ENCODE peak calls at places on chromosomes 3 and 15, in six cellular contexts. R is heart right ventricle, D is AG04450, Z is coronary artery, V is upper lobe of left lung, L is HFFc6. Q is an unnamed sample.

GRCh38 chr15:26891448-26891881 is 24.6 kb downstream of the GABRA5 start:
- DNase-seq in Z (no peak), D (no peak), V (peak; percentile 31), R (peak; percentile 44), L (peak; percentile 4), Q (peak; percentile 57)

GRCh38 chr15:45393851-45394250 is 15.5 kb upstream of the GATM start:
- DNase-seq in V (no peak), D (no peak), L (peak; percentile 32), Z (no peak), R (no peak), Q (no peak)

GRCh38 chr3:73236867-73237266 is 175.4 kb downstream of the EBLN2 start:
- DNase-seq in V (no peak), R (no peak), D (no peak), Z (no peak), L (no peak), Q (no peak)

GRCh38 chr3:44924102-44925084 is 50.0 kb downstream of the TGM4 start:
- DNase-seq in D (no peak), Z (no peak), L (peak; percentile 61), V (no peak), R (no peak), Q (peak; percentile 6)

GRCh38 chr15:68078365-68078764 is 24.2 kb downstream of the PIAS1 start:
- DNase-seq in V (no peak), Z (no peak), D (no peak), R (no peak), L (no peak), Q (no peak)

GRCh38 chr15:97840501-97840900 is 120.0 kb upstream of the ARRDC4 start:
- DNase-seq in V (no peak), D (no peak), R (no peak), L (no peak), Z (no peak), Q (no peak)

GRCh38 chr3:127405791-127406190 is 117.9 kb upstream of the PRR20G start:
- DNase-seq in D (no peak), Z (no peak), L (no peak), R (no peak), V (peak; percentile 6), Q (no peak)

GRCh38 chr3:147934316-147935188 is 525.4 kb downstream of the ZIC1 start:
- DNase-seq in L (no peak), R (no peak), Z (no peak), D (no peak), V (no peak), Q (no peak)

GRCh38 chr3:33392703-33393125 is 47.5 kb downstream of the UBP1 start:
- DNase-seq in Z (no peak), R (no peak), V (no peak), D (peak; percentile 41), L (peak; percentile 95), Q (peak; percentile 70)

GRCh38 chr3:138444104-138444503 is 9.7 kb downstream of the ESYT3 start:
- DNase-seq in V (no peak), L (no peak), R (no peak), Z (no peak), D (no peak), Q (no peak)

GRCh38 chr3:152910966-152911365 is 76.0 kb downstream of the P2RY1 start:
- DNase-seq in R (no peak), V (no peak), D (no peak), Z (no peak), L (no peak), Q (no peak)

GRCh38 chr3:43729707-43730399 is 39.1 kb downstream of the ABHD5 start:
- DNase-seq in R (no peak), V (peak; percentile 73), L (no peak), Z (no peak), D (no peak), Q (no peak)

GRCh38 chr3:118269537-118270125 is 765.0 kb downstream of the IGSF11 start:
- DNase-seq in Z (no peak), V (no peak), L (no peak), R (no peak), D (no peak), Q (no peak)

GRCh38 chr3:107235923-107236315 is 141.3 kb upstream of the CCDC54 start:
- DNase-seq in Z (no peak), D (peak; percentile 74), V (no peak), R (no peak), L (peak; percentile 87), Q (peak; percentile 85)

GRCh38 chr15:84143753-84144314 is 91.7 kb upstream of the GOLGA6L4 start:
- DNase-seq in Z (no peak), L (no peak), R (no peak), V (no peak), D (no peak), Q (no peak)

GRCh38 chr15:55959744-55960143 is 33.7 kb downstream of the NEDD4 start:
- DNase-seq in L (no peak), R (no peak), D (no peak), Z (no peak), V (no peak), Q (no peak)

DNA sequence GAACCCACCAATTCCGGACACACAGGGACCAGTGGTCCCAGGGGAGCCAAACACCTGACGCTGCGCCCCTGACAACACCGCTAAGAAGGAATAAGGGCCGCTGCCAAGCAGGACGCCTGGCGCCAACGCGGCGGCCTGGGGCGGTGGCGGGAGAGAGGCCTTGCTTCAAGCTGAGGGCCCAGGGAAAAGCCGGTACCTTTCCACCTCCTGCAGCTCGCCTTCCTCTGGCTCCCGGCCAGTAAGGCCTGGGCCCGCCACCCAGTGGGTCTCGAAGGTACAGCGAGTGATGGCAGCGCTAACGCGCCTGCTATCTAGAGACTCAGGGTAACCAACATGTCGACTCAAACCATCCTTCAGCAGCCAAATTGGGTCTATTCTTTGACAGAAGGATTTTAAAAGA is 1074.1 kb downstream of the SI start:
- DNase-seq in D (no peak), Z (no peak), L (no peak), R (no peak), V (no peak), Q (no peak)
- TF ChIP-seq CTCF in D (no peak), Z (no peak), L (no peak), R (no peak), V (no peak), Q (no peak)

GRCh38 chr15:49466119-49466518 is 43.1 kb downstream of the FGF7 start:
- DNase-seq in R (no peak), L (no peak), V (no peak), Z (no peak), D (no peak), Q (no peak)

GRCh38 chr15:49467782-49468181 is 44.7 kb downstream of the FGF7 start:
- DNase-seq in D (no peak), Z (no peak), R (no peak), V (no peak), L (no peak), Q (no peak)

GRCh38 chr15:49471733-49472132 is 48.7 kb downstream of the FGF7 start:
- DNase-seq in D (no peak), V (no peak), Z (no peak), L (no peak), R (no peak), Q (no peak)

GRCh38 chr15:49472338-49472737 is 49.3 kb downstream of the FGF7 start:
- DNase-seq in L (no peak), R (no peak), Z (no peak), V (no peak), D (no peak), Q (no peak)

DNA sequence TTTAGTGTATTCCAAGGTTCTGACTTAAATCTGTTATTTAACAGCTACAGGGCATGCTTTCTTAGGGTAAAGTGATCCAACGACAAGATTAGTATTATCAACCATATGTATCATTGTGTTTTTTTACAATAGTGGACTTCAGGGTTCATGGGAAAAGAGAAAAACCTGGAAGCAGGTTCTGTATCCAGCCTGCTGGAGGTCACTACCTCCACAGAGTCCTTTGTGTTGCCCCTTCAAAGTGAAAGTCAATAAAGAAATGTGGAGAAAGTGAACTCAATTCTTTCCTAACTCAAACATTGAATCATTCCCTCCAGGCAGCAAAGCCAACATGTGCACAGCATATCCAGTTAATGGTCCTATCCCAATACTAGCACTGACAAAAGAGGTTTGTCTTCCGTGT is 45.4 kb downstream of the FGF7 start:
- DNase-seq in L (peak; percentile 35), D (no peak), Z (no peak), R (no peak), V (no peak), Q (no peak)
- TF ChIP-seq CTCF in L (no peak), D (no peak), Z (no peak), R (no peak), V (no peak), Q (no peak)

GRCh38 chr3:135191690-135192089 is 396.6 kb downstream of the EPHB1 start:
- DNase-seq in D (no peak), Z (no peak), V (no peak), L (no peak), R (no peak), Q (no peak)

GRCh38 chr3:135190658-135191057 is 395.6 kb downstream of the EPHB1 start:
- DNase-seq in L (no peak), Z (no peak), D (no peak), V (no peak), R (no peak), Q (no peak)

GRCh38 chr3:135197246-135197645 is 402.2 kb downstream of the EPHB1 start:
- DNase-seq in V (no peak), D (no peak), R (no peak), L (no peak), Z (no peak), Q (no peak)

GRCh38 chr3:135197856-135198255 is 402.8 kb downstream of the EPHB1 start:
- DNase-seq in D (no peak), R (no peak), V (no peak), Z (no peak), L (no peak), Q (no peak)

GRCh38 chr3:135192929-135193328 is 397.9 kb downstream of the EPHB1 start:
- DNase-seq in L (peak; percentile 17), V (no peak), D (no peak), R (no peak), Z (no peak), Q (no peak)
- TF ChIP-seq CTCF in L (no peak), V (no peak), D (no peak), R (no peak), Z (no peak), Q (no peak)

GRCh38 chr15:47719730-47720129 is 2.4 kb downstream of the SEMA6D start:
- DNase-seq in Z (no peak), D (no peak), L (no peak), R (no peak), V (no peak), Q (no peak)

GRCh38 chr15:47715402-47715801 is 1.9 kb upstream of the SEMA6D start:
- DNase-seq in V (no peak), R (no peak), D (no peak), Z (no peak), L (no peak), Q (no peak)

GRCh38 chr15:47718474-47719440 is 1.5 kb downstream of the SEMA6D start:
- DNase-seq in R (peak; percentile 34), D (no peak), Z (no peak), V (no peak), L (no peak), Q (no peak)

GRCh38 chr15:47715856-47716445 is 1.4 kb upstream of the SEMA6D start:
- DNase-seq in L (no peak), R (peak; percentile 17), Z (no peak), V (no peak), D (no peak), Q (peak; percentile 40)

DNA sequence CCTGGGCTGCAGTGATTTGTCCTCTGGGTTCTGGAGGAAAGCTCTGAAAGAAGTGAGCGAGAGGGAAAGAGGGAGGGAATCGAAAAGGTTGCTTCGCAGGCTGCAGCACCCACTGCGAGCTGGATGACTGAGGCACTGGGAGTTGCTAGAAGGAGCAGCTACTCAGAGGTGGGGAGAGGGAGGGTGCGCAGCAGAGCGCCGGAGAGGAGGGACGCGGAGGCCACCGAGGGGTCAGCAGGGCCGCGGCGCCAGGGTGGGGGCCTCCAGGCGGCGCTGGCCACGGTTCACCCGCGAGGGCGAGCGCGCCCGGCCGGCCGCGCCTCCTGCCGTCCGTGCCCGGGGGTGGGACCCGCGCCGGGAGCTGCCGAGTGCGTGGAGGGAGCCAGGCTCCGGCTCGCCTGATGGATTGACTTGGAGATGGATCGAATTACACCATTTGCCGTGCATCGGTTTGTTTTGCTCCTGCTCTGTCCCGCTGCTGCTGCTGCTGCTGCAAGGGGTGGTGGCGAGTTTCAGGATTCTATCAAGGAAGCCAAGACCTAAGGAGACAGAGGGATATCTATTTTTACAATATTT is at the start of gene SEMA6D:
- DNase-seq in V (peak; percentile 54), Z (peak; percentile 88), R (peak; percentile 83), D (peak; percentile 54), L (peak; percentile 64), Q (peak; percentile 55)
- TF ChIP-seq CTCF in V (peak; percentile 51), Z (peak; percentile 33), R (peak; percentile 56), D (peak; percentile 28), L (peak; percentile 71), Q (peak; percentile 22)

Q was measured in astrocyte of the cerebellum.